ENCODE peak calls at places on chromosomes 5 and 9, in four cellular contexts. B is endothelial cell, L is AG04450, E is AG10803. G is an unnamed sample.

GRCh38 chr5:165209101-165209727 is 1703.8 kb downstream of the MAT2B start:
- DNase-seq in B (no peak), L (no peak), E (peak), G (peak)

GRCh38 chr9:122354536-122355199 is 16.2 kb upstream of the PTGS1 start:
- DNase-seq in B (no peak), L (no peak), E (no peak), G (no peak)

GRCh38 chr9:83059417-83059816 is 3.5 kb downstream of the RASEF start:
- DNase-seq in B (no peak), L (no peak), E (no peak), G (peak)

GRCh38 chr5:757931-758697 is 26.4 kb downstream of the ZDHHC11B start:
- DNase-seq in B (peak), L (no peak), E (no peak), G (peak)

GRCh38 chr5:142491679-142492078 is 166.9 kb upstream of the SPRY4 start:
- DNase-seq in B (peak), L (no peak), E (no peak), G (no peak)

GRCh38 chr5:78005021-78005785 is 229.1 kb upstream of the TBCA start:
- DNase-seq in B (no peak), L (no peak), E (peak), G (no peak)

GRCh38 chr9:12855066-12855465 is 80.2 kb downstream of the LURAP1L start:
- DNase-seq in B (no peak), L (no peak), E (no peak), G (no peak)

GRCh38 chr5:89232139-89232603 is 349.2 kb upstream of the MEF2C start:
- DNase-seq in B (no peak), L (no peak), E (no peak), G (no peak)

GRCh38 chr5:150443242-150444075 is 6.1 kb downstream of the RPS14 start:
- DNase-seq in B (no peak), L (no peak), E (no peak), G (no peak)

GRCh38 chr9:33133186-33133585 is 34.0 kb downstream of the B4GALT1 start:
- DNase-seq in B (no peak), L (no peak), E (no peak), G (no peak)

GRCh38 chr5:178671745-178672144 is 44.9 kb upstream of the CLK4 start:
- DNase-seq in B (no peak), L (no peak), E (no peak), G (no peak)

GRCh38 chr9:123346826-123347225 is 9.2 kb upstream of the CRB2 start:
- DNase-seq in B (no peak), L (no peak), E (no peak), G (no peak)

GRCh38 chr5:11046160-11046559 is 285.1 kb upstream of the DAP start:
- DNase-seq in B (no peak), L (no peak), E (peak), G (no peak)

GRCh38 chr9:69820955-69821788 is 555 bp downstream of the CFAP95 start:
- DNase-seq in B (no peak), L (no peak), E (no peak), G (no peak)

GRCh38 chr5:7813007-7813406 is 37.9 kb downstream of the CFAP90 start:
- DNase-seq in B (no peak), L (no peak), E (no peak), G (no peak)

GRCh38 chr5:111963555-111963954 is 206.6 kb upstream of the NREP start:
- DNase-seq in B (no peak), L (no peak), E (no peak), G (no peak)

GRCh38 chr5:38793099-38793498 is 52.7 kb upstream of the OSMR start:
- DNase-seq in B (no peak), L (no peak), E (no peak), G (no peak)

GRCh38 chr5:69368458-69369368 is 607 bp downstream of the AK6 start:
- DNase-seq in B (peak), L (peak), E (no peak), G (peak)

GRCh38 chr9:128169925-128170324 is 9.9 kb downstream of the BBLN start:
- DNase-seq in B (no peak), L (no peak), E (no peak), G (no peak)

GRCh38 chr5:53059281-53059680 is 50.3 kb downstream of the MOCS2 start:
- DNase-seq in B (no peak), L (no peak), E (peak), G (no peak)

GRCh38 chr5:148921350-148921749 is 94.9 kb downstream of the ADRB2 start:
- DNase-seq in B (no peak), L (no peak), E (no peak), G (no peak)

GRCh38 chr9:34072868-34073590 is 24.3 kb upstream of the UBAP2 start:
- DNase-seq in B (no peak), L (peak), E (peak), G (peak)

GRCh38 chr9:115944166-115944948 is 209.2 kb upstream of the PAPPA start:
- DNase-seq in B (no peak), L (peak), E (peak), G (no peak)

GRCh38 chr9:27394154-27394825 is 97.3 kb upstream of the EQTN start:
- DNase-seq in B (no peak), L (no peak), E (peak), G (no peak)

GRCh38 chr9:120362446-120362845 is 217.5 kb downstream of the CDK5RAP2 start:
- DNase-seq in B (no peak), L (no peak), E (no peak), G (no peak)

GRCh38 chr5:16935271-16936149 is 578 bp downstream of the MYO10 start:
- DNase-seq in B (peak), L (no peak), E (no peak), G (peak)

GRCh38 chr5:67243944-67244343 is 47.3 kb upstream of the CD180 start:
- DNase-seq in B (no peak), L (no peak), E (no peak), G (no peak)

GRCh38 chr9:122364783-122365150 is 6.1 kb upstream of the PTGS1 start:
- DNase-seq in B (no peak), L (no peak), E (peak), G (no peak)

GRCh38 chr9:127204771-127205470 is 59.7 kb upstream of the GARNL3 start:
- DNase-seq in B (no peak), L (no peak), E (peak), G (no peak)

GRCh38 chr5:157485811-157486739 is 26.1 kb downstream of the NIPAL4 start:
- DNase-seq in B (no peak), L (no peak), E (no peak), G (no peak)
- TF ChIP-seq CTCF in B (no peak), L (no peak), E (no peak), G (no peak)

GRCh38 chr5:172705576-172706084 is 64.6 kb downstream of the NEURL1B start:
- DNase-seq in B (no peak), L (no peak), E (no peak), G (no peak)

GRCh38 chr5:172706796-172707195 is 64.2 kb downstream of the DUSP1 start:
- DNase-seq in B (no peak), L (no peak), E (no peak), G (no peak)

GRCh38 chr5:172707285-172708182 is 63.5 kb downstream of the DUSP1 start:
- DNase-seq in B (peak), L (peak), E (peak), G (peak)

GRCh38 chr5:172710695-172711094 is 60.3 kb downstream of the DUSP1 start:
- DNase-seq in B (no peak), L (no peak), E (no peak), G (no peak)

DNA sequence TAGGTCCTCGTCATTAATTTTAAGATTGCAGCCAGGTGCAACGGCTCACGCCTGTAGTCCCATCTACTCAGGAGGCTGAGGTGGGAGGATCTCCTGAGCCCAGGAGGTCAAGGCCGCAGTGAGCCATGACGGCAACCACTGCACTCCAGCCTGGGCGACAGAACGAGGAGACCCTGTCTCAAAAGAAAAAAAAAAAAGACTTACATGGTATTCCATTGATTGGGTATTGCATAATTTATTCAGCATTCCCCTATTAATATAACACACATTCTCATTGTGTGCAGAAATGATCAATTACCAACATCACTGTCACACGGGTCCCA is 62.9 kb downstream of the DUSP1 start:
- DNase-seq in B (no peak), L (no peak), E (no peak), G (no peak)
- TF ChIP-seq CTCF in B (no peak), L (no peak), E (no peak), G (no peak)

DNA sequence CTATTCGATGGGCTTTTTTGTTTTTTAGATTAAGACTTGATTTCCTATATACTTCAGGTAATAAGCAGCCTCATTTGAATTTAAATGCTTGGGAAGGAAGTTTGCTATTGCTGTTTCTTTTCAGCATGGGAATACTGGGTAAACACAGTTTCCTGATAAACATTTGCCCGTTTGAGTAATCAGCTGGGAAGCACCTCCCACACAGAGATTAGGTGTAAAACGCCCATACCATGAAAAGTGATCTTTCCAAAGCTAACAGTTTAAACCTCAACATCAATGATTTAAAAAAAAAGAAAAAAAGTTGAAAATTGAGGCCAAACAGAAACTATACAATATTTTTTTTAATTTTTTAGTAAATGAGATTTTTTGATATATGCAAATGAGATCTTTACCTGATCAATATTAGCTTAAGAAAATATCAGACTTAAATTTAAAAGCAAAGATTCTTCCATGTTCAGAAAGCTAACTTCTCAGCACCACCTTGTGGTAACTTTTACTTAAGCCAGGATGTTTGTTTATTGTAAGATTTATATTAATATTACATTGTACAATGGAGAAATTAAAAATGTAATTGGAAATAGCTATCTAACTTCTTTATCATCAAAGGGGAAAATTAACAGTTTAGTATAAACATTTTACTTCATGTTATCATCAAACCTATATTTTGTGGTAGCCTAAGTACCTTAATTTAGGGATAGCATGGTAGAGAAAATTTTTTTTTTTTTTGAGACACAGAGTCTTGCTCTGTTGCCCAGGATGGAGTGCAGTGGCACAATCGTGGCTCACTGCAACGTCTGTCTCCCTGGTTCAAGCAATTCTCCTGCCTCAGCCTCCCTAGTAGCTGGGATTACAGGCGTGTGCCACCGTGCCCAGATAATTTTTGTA is 39.8 kb downstream of the F2RL2 start:
- DNase-seq in B (no peak), L (no peak), E (peak), G (no peak)
- TF ChIP-seq CTCF in B (peak), L (peak), E (peak), G (peak)

GRCh38 chr9:5437254-5438216 is at the start of gene PLGRKT:
- DNase-seq in B (peak), L (peak), E (peak), G (peak)
- TF ChIP-seq CTCF in B (no peak), L (peak), E (peak), G (no peak)

GRCh38 chr5:91225848-91226686 is 157.1 kb downstream of the ARRDC3 start:
- DNase-seq in B (peak), L (no peak), E (no peak), G (peak)
- TF ChIP-seq CTCF in B (no peak), L (peak), E (no peak), G (peak)

GRCh38 chr5:98455660-98456059 is 317.8 kb upstream of the RGMB start:
- DNase-seq in B (no peak), L (peak), E (peak), G (no peak)

GRCh38 chr5:98458004-98458403 is 315.5 kb upstream of the RGMB start:
- DNase-seq in B (no peak), L (peak), E (peak), G (no peak)

GRCh38 chr5:98454407-98454806 is 319.1 kb upstream of the RGMB start:
- DNase-seq in B (no peak), L (no peak), E (peak), G (no peak)

GRCh38 chr5:98453309-98453708 is 320.2 kb upstream of the RGMB start:
- DNase-seq in B (no peak), L (no peak), E (no peak), G (no peak)

DNA sequence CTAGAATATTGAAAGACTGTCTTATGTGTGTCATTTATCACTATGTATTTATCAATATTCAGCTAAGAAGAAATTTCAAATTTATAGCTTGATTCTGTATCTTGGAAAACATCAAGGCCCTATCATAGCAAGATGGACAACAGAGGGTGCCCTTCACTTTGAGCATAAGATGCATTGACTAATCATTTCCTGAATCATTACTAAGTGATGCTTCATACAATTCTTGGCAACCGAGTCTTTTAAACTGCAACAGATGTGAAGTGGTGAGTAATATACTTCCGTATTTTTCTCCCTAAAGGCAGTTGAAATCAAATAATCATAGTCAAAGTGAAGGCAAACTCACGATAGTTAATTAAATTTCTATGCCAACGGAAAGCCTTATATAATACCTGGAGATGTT is 318.6 kb upstream of the RGMB start:
- DNase-seq in B (no peak), L (peak), E (peak), G (no peak)
- TF ChIP-seq CTCF in B (no peak), L (peak), E (peak), G (no peak)

GRCh38 chr9:72943844-72944462 is 8.9 kb downstream of the ALDH1A1 start:
- DNase-seq in B (no peak), L (no peak), E (no peak), G (no peak)
- TF ChIP-seq CTCF in B (no peak), L (no peak), E (no peak), G (no peak)

GRCh38 chr9:1732670-1733069 is 282.5 kb upstream of the SMARCA2 start:
- DNase-seq in B (no peak), L (no peak), E (no peak), G (no peak)
- TF ChIP-seq CTCF in B (no peak), L (no peak), E (no peak), G (no peak)

DNA sequence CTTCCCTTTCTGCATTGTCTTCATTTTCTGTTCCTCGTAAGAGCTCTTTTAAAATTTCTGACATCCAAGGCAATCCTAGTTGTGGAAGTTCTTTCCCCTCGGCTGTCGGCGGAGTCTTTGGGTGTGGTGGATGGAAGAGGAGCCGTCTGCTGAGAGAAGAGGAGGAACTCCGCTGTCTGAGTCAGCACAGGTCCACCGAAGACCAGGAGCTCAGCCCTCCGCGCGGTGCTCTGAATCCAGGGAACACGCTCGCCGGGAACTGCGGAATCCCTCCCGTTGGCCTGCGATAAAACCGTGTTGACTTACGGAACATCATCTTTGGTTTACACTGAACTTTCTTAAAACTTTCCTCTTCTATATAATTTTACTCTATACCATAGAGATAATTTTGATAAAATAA is 100.7 kb upstream of the IRX4 start:
- DNase-seq in B (no peak), L (no peak), E (no peak), G (no peak)
- TF ChIP-seq CTCF in B (no peak), L (no peak), E (no peak), G (no peak)

GRCh38 chr5:61468483-61468865 is 136.4 kb downstream of the ZSWIM6 start:
- DNase-seq in B (no peak), L (no peak), E (no peak), G (no peak)
- TF ChIP-seq CTCF in B (peak), L (no peak), E (peak), G (no peak)